ENCODE peak calls at places on chromosomes 13 and 19, in ten cellular contexts. U is CD8-positive, alpha-beta memory T cell; S is stomach; O is bronchial epithelial cell; T is aorta; A is fibroblast of lung; K is IMR-90; Z is Caco-2; V is ascending aorta; B is endodermal cell. Q is an unnamed sample. For H3K36me3, the result is how much of the 10 kb centered on the place peaks cover.

GRCh38 chr13:50684366-50684765 is 159.1 kb downstream of the DLEU7 start:
- DNase-seq in Z (no peak), V (no peak), U (no peak), O (no peak), T (peak), A (no peak), K (no peak), S (no peak), B (no peak), Q (no peak)

GRCh38 chr19:17037966-17038500 is 11.4 kb upstream of the CPAMD8 start:
- DNase-seq in K (no peak), V (no peak), T (no peak), B (no peak), Z (no peak), O (no peak), A (no peak), S (no peak), U (no peak), Q (no peak)

GRCh38 chr19:1700733-1701663 is 48.6 kb upstream of the TCF3 start:
- DNase-seq in O (no peak), T (no peak), U (no peak), S (no peak), B (no peak), Z (no peak), K (no peak), A (no peak), V (no peak), Q (no peak)

GRCh38 chr19:555474-555808 is 11.6 kb downstream of the GZMM start:
- DNase-seq in A (no peak), S (no peak), U (peak), K (no peak), B (no peak), O (no peak), Z (no peak), T (no peak), V (no peak), Q (no peak)

GRCh38 chr13:27358420-27358819 is 66.0 kb upstream of the GTF3A start:
- DNase-seq in S (no peak), U (no peak), O (no peak), T (no peak), Z (no peak), V (no peak), B (no peak), A (no peak), K (no peak), Q (no peak)

GRCh38 chr13:101941095-101941777 is 460.6 kb downstream of the FGF14 start:
- DNase-seq in S (no peak), V (no peak), U (no peak), O (peak), Z (no peak), B (peak), A (peak), T (no peak), K (peak), Q (peak)

GRCh38 chr13:26983533-26984315 is 187.9 kb downstream of the USP12 start:
- DNase-seq in U (no peak), S (no peak), Z (no peak), B (no peak), V (no peak), K (no peak), A (no peak), T (no peak), O (no peak), Q (no peak)

GRCh38 chr19:34808566-34808965 is 35.6 kb upstream of the ZNF599 start:
- DNase-seq in O (peak), S (no peak), A (peak), Z (no peak), K (peak), U (no peak), B (no peak), V (no peak), T (no peak), Q (peak)

GRCh38 chr13:36848228-36848982 is 29.4 kb downstream of the RFXAP start:
- DNase-seq in O (no peak), Z (no peak), K (peak), B (peak), V (no peak), A (no peak), U (no peak), T (no peak), S (no peak), Q (peak)

GRCh38 chr13:106028916-106029315 is 506.5 kb downstream of the EFNB2 start:
- DNase-seq in K (no peak), A (no peak), B (no peak), Z (no peak), S (no peak), O (peak), U (no peak), T (no peak), V (no peak), Q (no peak)

GRCh38 chr13:26909515-26909914 is 148.9 kb upstream of the GPR12 start:
- DNase-seq in B (no peak), S (no peak), Z (peak), V (no peak), A (no peak), K (no peak), U (no peak), O (no peak), T (no peak), Q (no peak)

GRCh38 chr13:100100115-100100879 is 11.4 kb downstream of the PCCA start:
- DNase-seq in S (peak), Z (no peak), A (peak), B (no peak), T (no peak), O (peak), V (no peak), U (no peak), K (peak), Q (peak)

GRCh38 chr13:24631922-24632321 is 48.3 kb upstream of the ATP12A start:
- DNase-seq in A (no peak), S (no peak), Z (no peak), T (no peak), V (no peak), O (no peak), B (no peak), U (no peak), K (no peak), Q (no peak)

GRCh38 chr13:24693862-24694471 is 13.8 kb downstream of the ATP12A start:
- DNase-seq in B (peak), Z (peak), A (peak), O (peak), T (no peak), V (no peak), U (no peak), S (peak), K (peak), Q (peak)

GRCh38 chr19:47082493-47082892 is 31.1 kb downstream of the ZC3H4 start:
- DNase-seq in V (no peak), K (no peak), O (no peak), T (no peak), A (no peak), S (no peak), Z (no peak), B (no peak), U (no peak), Q (no peak)

GRCh38 chr13:103726808-103727207 is 660.6 kb upstream of the SLC10A2 start:
- DNase-seq in Z (no peak), A (no peak), O (no peak), U (no peak), V (no peak), T (no peak), B (no peak), S (no peak), K (no peak), Q (no peak)

GRCh38 chr19:7355151-7355845 is 6.6 kb downstream of the ARHGEF18 start:
- DNase-seq in A (peak), S (no peak), V (no peak), O (peak), B (no peak), Z (no peak), T (no peak), K (peak), U (no peak), Q (no peak)

GRCh38 chr13:50766043-50766442 is 77.4 kb downstream of the DLEU7 start:
- DNase-seq in S (no peak), Z (no peak), B (no peak), A (peak), K (no peak), V (no peak), T (no peak), U (no peak), O (no peak), Q (no peak)

GRCh38 chr19:31354919-31355318 is 5.7 kb upstream of the TSHZ3 start:
- DNase-seq in T (no peak), S (no peak), O (no peak), A (no peak), Z (no peak), B (peak), K (no peak), U (no peak), V (no peak), Q (no peak)

GRCh38 chr19:28764066-28764465 is 448.9 kb downstream of the UQCRFS1 start:
- DNase-seq in S (no peak), B (no peak), K (no peak), O (no peak), U (no peak), T (no peak), Z (no peak), A (no peak), V (no peak), Q (no peak)

GRCh38 chr13:114143806-114144605 is 11.6 kb upstream of the RASA3 start:
- DNase-seq in Z (no peak), V (no peak), T (no peak), U (peak), B (peak), O (no peak), S (no peak), K (no peak), A (no peak), Q (no peak)

GRCh38 chr13:20190481-20191310 is 2.0 kb downstream of the GJB2 start:
- DNase-seq in K (peak), U (no peak), Z (no peak), T (no peak), O (peak), A (peak), B (no peak), V (no peak), S (no peak), Q (peak)

GRCh38 chr13:97339019-97339988 is 94.7 kb upstream of the RAP2A start:
- DNase-seq in S (peak), Z (no peak), K (peak), U (no peak), O (no peak), T (peak), V (no peak), B (no peak), A (peak), Q (peak)

GRCh38 chr19:41668315-41668714 is 19.8 kb downstream of the CEACAM7 start:
- DNase-seq in S (no peak), V (no peak), O (no peak), K (no peak), B (no peak), Z (no peak), T (no peak), U (no peak), A (no peak), Q (no peak)

GRCh38 chr13:97002581-97002980 is 8.3 kb upstream of the OXGR1 start:
- DNase-seq in V (no peak), K (no peak), O (no peak), A (no peak), T (no peak), U (no peak), B (no peak), S (no peak), Z (no peak), Q (peak)

GRCh38 chr19:3698386-3698950 is 1.8 kb downstream of the PIP5K1C start:
- DNase-seq in Z (no peak), K (peak), T (peak), S (no peak), U (no peak), A (peak), O (no peak), B (no peak), V (no peak), Q (no peak)

GRCh38 chr13:27038323-27038722 is 133.3 kb downstream of the USP12 start:
- DNase-seq in U (no peak), Z (no peak), T (no peak), O (peak), S (no peak), V (no peak), B (no peak), A (peak), K (peak), Q (peak)

GRCh38 chr19:41206926-41207750 is 11.9 kb upstream of the AXL start:
- DNase-seq in B (no peak), S (peak), O (no peak), V (no peak), K (no peak), Z (no peak), T (peak), A (peak), U (no peak), Q (no peak)

GRCh38 chr19:39413903-39414608 is 1.6 kb downstream of the PLEKHG2 start:
- DNase-seq in K (peak), S (no peak), B (peak), A (peak), V (no peak), T (peak), U (peak), O (no peak), Z (peak), Q (no peak)

GRCh38 chr19:44891016-44891882 is at the start of gene TOMM40:
- DNase-seq in O (peak), T (peak), V (no peak), K (peak), B (peak), U (peak), Z (no peak), A (no peak), S (peak), Q (peak)

GRCh38 chr13:35744566-35745203 is 268.2 kb upstream of the MAB21L1 start:
- DNase-seq in S (no peak), Z (no peak), A (no peak), U (no peak), V (no peak), T (no peak), K (peak), B (no peak), O (no peak), Q (peak)

GRCh38 chr13:76533251-76533650 is 353.0 kb downstream of the KCTD12 start:
- DNase-seq in A (peak), Z (no peak), U (no peak), S (no peak), O (peak), B (no peak), V (no peak), K (peak), T (no peak), Q (no peak)

GRCh38 chr19:4326837-4327251 is 11.8 kb downstream of the STAP2 start:
- DNase-seq in Z (no peak), B (peak), A (no peak), S (no peak), O (no peak), U (no peak), K (no peak), T (no peak), V (no peak), Q (no peak)

GRCh38 chr19:29714953-29715694 is at the start of gene C19orf12:
- DNase-seq in U (peak), B (peak), V (no peak), O (no peak), Z (no peak), T (peak), A (peak), S (peak), K (peak), Q (no peak)

GRCh38 chr19:44640518-44640917 is 3.2 kb upstream of the PVR start:
- DNase-seq in S (no peak), K (peak), T (no peak), B (no peak), U (no peak), A (peak), O (peak), V (no peak), Z (no peak), Q (no peak)

GRCh38 chr13:109121826-109122225 is 492.4 kb downstream of the MYO16 start:
- DNase-seq in O (no peak), A (no peak), T (no peak), K (no peak), U (no peak), V (no peak), Z (no peak), S (no peak), B (no peak), Q (no peak)

GRCh38 chr13:39217471-39217870 is 179.2 kb downstream of the NHLRC3 start:
- DNase-seq in K (no peak), S (no peak), A (no peak), O (no peak), U (no peak), B (no peak), V (no peak), T (no peak), Z (no peak), Q (no peak)

GRCh38 chr19:45972944-45973525 is 630 bp downstream of the NOVA2 start:
- DNase-seq in T (no peak), O (no peak), U (no peak), Z (no peak), K (no peak), V (no peak), B (no peak), S (no peak), A (no peak), Q (no peak)
- H3K4me3 ChIP-seq in T (no peak), O (no peak), U (no peak), Z (no peak), K (no peak), V (peak), B (no peak), S (peak), A (no peak), Q (no peak)

DNA sequence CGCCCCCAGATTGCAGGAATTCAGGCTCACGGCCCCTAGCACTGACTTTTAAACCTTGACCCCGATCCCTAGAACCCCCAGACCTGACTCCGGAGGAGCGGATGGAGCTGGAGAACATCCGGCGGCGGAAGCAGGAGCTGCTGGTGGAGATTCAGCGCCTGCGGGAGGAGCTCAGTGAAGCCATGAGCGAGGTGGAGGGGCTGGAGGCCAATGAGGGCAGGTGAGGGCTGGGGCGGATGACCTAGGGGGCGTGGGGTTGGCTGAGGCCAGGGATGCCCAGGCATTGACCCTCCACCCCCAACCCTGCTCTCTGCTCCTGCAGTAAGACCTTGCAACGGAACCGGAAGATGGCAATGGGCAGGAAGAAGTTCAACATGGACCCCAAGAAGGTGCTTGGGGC is 1.1 kb downstream of the CYTH2 start:
- DNase-seq in O (no peak), Z (no peak), B (no peak), K (no peak), U (peak), A (no peak), S (no peak), V (no peak), T (no peak), Q (no peak)
- H3K36me3 ChIP-seq in O (under half), Z (under half), B (half or more), K (under half), U (under half), A (under half), S (half or more), V (under half), T (under half), Q (under half)

GRCh38 chr13:32737111-32737571 is 150.9 kb downstream of the PDS5B start:
- DNase-seq in V (no peak), K (no peak), A (peak), U (no peak), T (no peak), B (no peak), Z (no peak), O (no peak), S (no peak), Q (no peak)

GRCh38 chr13:32734511-32734910 is 148.3 kb downstream of the PDS5B start:
- DNase-seq in O (peak), B (no peak), K (peak), U (no peak), A (peak), T (no peak), V (no peak), Z (no peak), S (no peak), Q (peak)

GRCh38 chr13:32736648-32737047 is 150.4 kb downstream of the PDS5B start:
- DNase-seq in U (no peak), T (no peak), Z (no peak), V (no peak), B (no peak), S (no peak), K (no peak), A (peak), O (no peak), Q (no peak)

GRCh38 chr13:32735859-32736258 is 149.6 kb downstream of the PDS5B start:
- DNase-seq in T (no peak), U (no peak), V (no peak), K (no peak), S (no peak), Z (no peak), A (no peak), B (no peak), O (no peak), Q (no peak)

GRCh38 chr13:32737679-32738078 is 151.4 kb downstream of the PDS5B start:
- DNase-seq in T (no peak), B (no peak), U (no peak), V (no peak), K (no peak), S (no peak), O (no peak), Z (no peak), A (peak), Q (no peak)
- H3K4me3 ChIP-seq in T (peak), B (no peak), U (peak), V (peak), K (no peak), S (no peak), O (no peak), Z (no peak), A (peak), Q (no peak)

GRCh38 chr13:46149272-46150133 is 32.5 kb downstream of the LCP1 start:
- DNase-seq in T (no peak), S (no peak), Z (no peak), A (no peak), U (no peak), K (peak), B (no peak), O (peak), V (no peak), Q (peak)
- H3K36me3 ChIP-seq in T (under half), S (under half), Z (under half), A (under half), U (half or more), K (under half), B (under half), O (under half), V (under half), Q (under half)

DNA sequence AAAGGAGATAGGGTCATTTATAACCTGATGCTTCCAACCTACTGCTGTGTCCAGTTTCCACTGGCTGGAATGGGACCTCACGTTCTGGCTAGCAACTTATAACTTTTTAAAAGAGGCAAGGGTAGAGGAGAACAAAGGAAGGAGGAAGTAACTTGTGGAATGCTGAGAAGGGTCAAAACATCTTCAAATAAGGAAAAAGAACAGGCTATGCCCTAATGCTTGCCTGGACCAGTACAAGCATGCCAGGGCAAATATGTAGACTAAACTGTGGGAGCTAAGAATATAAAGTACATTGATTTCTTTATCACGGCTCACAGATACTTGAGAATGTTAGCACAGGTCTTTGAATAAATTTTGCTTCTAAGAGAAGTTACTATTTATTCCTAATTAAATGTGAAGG is 1.5 kb upstream of the ZNF561 start:
- DNase-seq in K (no peak), U (no peak), O (peak), V (no peak), S (no peak), B (no peak), A (peak), Z (no peak), T (no peak), Q (no peak)
- H3K4me3 ChIP-seq in K (no peak), U (no peak), O (peak), V (peak), S (no peak), B (peak), A (no peak), Z (no peak), T (no peak), Q (no peak)

DNA sequence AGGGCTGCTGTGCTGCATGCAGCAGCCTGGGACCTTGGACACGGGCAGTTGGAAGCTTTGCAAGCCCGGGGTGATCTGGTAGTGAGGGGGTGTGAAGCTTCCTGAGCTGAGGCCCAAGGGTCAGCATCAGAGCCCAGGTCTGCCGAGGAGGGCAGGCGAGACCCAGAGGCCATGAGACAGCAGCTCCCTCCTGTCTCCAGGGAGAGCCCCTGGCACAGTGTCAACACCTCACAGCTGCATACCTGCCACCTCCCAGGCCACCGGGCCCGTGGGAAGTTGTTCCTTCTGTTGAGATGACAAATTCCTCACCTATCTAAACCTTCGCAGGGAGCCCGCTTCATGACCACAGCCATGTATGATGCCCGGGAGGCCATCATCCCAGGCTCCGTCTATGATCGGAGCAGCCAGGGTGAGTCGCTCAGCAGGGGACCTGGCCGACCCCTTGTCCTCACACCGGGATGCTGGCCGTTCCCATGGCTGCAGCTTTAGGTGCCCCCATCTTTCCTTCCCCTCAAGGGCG is 32.1 kb downstream of the CERS1 start:
- DNase-seq in A (no peak), T (no peak), V (no peak), Z (no peak), B (no peak), K (no peak), O (no peak), S (no peak), U (no peak), Q (no peak)
- H3K36me3 ChIP-seq in A (under half), T (under half), V (half or more), Z (under half), B (half or more), K (half or more), O (half or more), S (half or more), U (under half), Q (half or more)

GRCh38 chr19:52991021-52991420 is 22.7 kb upstream of the ERVV-1 start:
- DNase-seq in U (no peak), A (no peak), T (no peak), K (no peak), V (no peak), B (no peak), O (no peak), S (no peak), Z (no peak), Q (peak)
- H3K4me3 ChIP-seq in U (no peak), A (no peak), T (no peak), K (no peak), V (no peak), B (no peak), O (no peak), S (no peak), Z (no peak), Q (no peak)

Q was measured in brain microvascular endothelial cell.